ENCODE peak calls at places on chromosomes 4 and X, in ten cellular contexts. W, A, F, X, M, I, N, E, T and Y are unnamed samples. For H3K27me3, the result is how much of the 10 kb centered on the place peaks cover.

GRCh38 chr4:176896211-176896610 is 103.5 kb upstream of the VEGFC start:
- DNase-seq in W (no peak), A (no peak), F (no peak), X (no peak), M (no peak), I (no peak), N (no peak), E (no peak), T (peak), Y (no peak)

GRCh38 chr4:4269856-4270255 is 20.1 kb downstream of the LYAR start:
- DNase-seq in W (no peak), A (no peak), F (no peak), X (no peak), M (no peak), I (peak), N (no peak), E (peak), T (peak), Y (no peak)

GRCh38 chr4:128483041-128483440 is 195.4 kb upstream of the PGRMC2 start:
- DNase-seq in W (no peak), A (peak), F (no peak), X (no peak), M (no peak), I (no peak), N (no peak), E (no peak), T (no peak), Y (no peak)

GRCh38 chrX:28787206-28787605 is 200.0 kb downstream of the IL1RAPL1 start:
- DNase-seq in W (no peak), A (no peak), F (no peak), X (peak), M (no peak), I (no peak), N (no peak), E (no peak), T (peak), Y (peak)

GRCh38 chrX:19382500-19383145 is 38.9 kb downstream of the PDHA1 start:
- DNase-seq in W (peak), A (peak), F (no peak), X (no peak), M (peak), I (peak), N (peak), E (no peak), T (peak), Y (peak)

GRCh38 chr4:76386566-76387305 is 34.2 kb downstream of the CCDC158 start:
- DNase-seq in W (no peak), A (no peak), F (no peak), X (no peak), M (no peak), I (peak), N (no peak), E (no peak), T (no peak), Y (no peak)

GRCh38 chr4:124903995-124904722 is 191.6 kb upstream of the ANKRD50 start:
- DNase-seq in W (peak), A (peak), F (no peak), X (no peak), M (no peak), I (peak), N (peak), E (no peak), T (peak), Y (peak)

GRCh38 chr4:15436515-15436914 is 8.7 kb downstream of the C1QTNF7 start:
- DNase-seq in W (no peak), A (no peak), F (peak), X (peak), M (no peak), I (no peak), N (no peak), E (no peak), T (peak), Y (peak)

GRCh38 chr4:74109116-74109791 is 10.3 kb upstream of the CXCL2 start:
- DNase-seq in W (peak), A (peak), F (no peak), X (peak), M (no peak), I (peak), N (peak), E (peak), T (peak), Y (peak)

GRCh38 chr4:998096-998691 is 5.0 kb upstream of the SLC26A1 start:
- DNase-seq in W (no peak), A (no peak), F (no peak), X (no peak), M (no peak), I (no peak), N (no peak), E (no peak), T (no peak), Y (no peak)

GRCh38 chr4:85527815-85528214 is 52.9 kb downstream of the ARHGAP24 start:
- DNase-seq in W (no peak), A (no peak), F (no peak), X (no peak), M (no peak), I (no peak), N (no peak), E (no peak), T (no peak), Y (no peak)

GRCh38 chrX:120739300-120739699 is 109.4 kb upstream of the C1GALT1C1 start:
- DNase-seq in W (no peak), A (no peak), F (no peak), X (no peak), M (no peak), I (no peak), N (no peak), E (no peak), T (no peak), Y (no peak)

GRCh38 chrX:138691186-138691585 is 20.3 kb downstream of the FGF13 start:
- DNase-seq in W (no peak), A (no peak), F (no peak), X (no peak), M (no peak), I (no peak), N (no peak), E (no peak), T (no peak), Y (no peak)

GRCh38 chr4:88725986-88726385 is 28.4 kb upstream of the NAP1L5 start:
- DNase-seq in W (no peak), A (no peak), F (no peak), X (no peak), M (no peak), I (no peak), N (no peak), E (no peak), T (no peak), Y (peak)

GRCh38 chr4:807792-808191 is 18.1 kb downstream of the CPLX1 start:
- DNase-seq in W (no peak), A (no peak), F (no peak), X (no peak), M (no peak), I (no peak), N (peak), E (no peak), T (no peak), Y (no peak)

DNA sequence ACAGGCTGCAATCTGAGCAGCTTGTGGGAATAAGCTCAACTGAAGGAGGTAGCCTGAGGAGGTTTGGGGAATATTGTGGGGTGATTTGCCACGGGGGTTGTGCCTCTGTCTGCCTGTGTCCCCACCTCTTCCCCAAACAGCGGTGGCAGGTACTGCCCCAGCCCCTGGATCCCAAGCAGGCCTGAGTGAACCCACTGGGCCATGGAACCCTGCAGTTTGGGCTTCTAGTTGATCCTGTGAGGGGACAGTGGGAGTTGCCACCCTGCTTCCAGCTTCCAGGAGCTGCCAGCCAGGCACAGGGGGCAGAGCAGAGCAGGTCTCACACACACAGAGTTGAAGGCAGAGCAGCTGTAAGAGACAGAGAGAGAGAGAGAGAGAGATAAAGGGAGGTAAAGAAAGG is 97.4 kb downstream of the PJA1 start:
- DNase-seq in W (no peak), A (no peak), F (no peak), X (no peak), M (no peak), I (no peak), N (peak), E (peak), T (no peak), Y (no peak)
- H3K27me3 ChIP-seq in W (under half), A (under half), F (under half), X (under half), M (under half), I (under half), N (under half), E (under half), T (under half), Y (under half)

GRCh38 chrX:124342174-124342867 is 4.0 kb upstream of the SH2D1A start:
- DNase-seq in W (no peak), A (no peak), F (no peak), X (no peak), M (no peak), I (no peak), N (no peak), E (no peak), T (no peak), Y (no peak)

GRCh38 chrX:124337916-124338315 is 5.5 kb downstream of the TEX13D start:
- DNase-seq in W (no peak), A (no peak), F (no peak), X (no peak), M (no peak), I (no peak), N (no peak), E (no peak), T (no peak), Y (no peak)

GRCh38 chrX:124335598-124335997 is 3.1 kb downstream of the TEX13D start:
- DNase-seq in W (no peak), A (no peak), F (no peak), X (no peak), M (no peak), I (no peak), N (no peak), E (no peak), T (no peak), Y (no peak)

GRCh38 chrX:124341361-124342132 is 4.8 kb upstream of the SH2D1A start:
- DNase-seq in W (no peak), A (no peak), F (no peak), X (no peak), M (no peak), I (no peak), N (no peak), E (no peak), T (no peak), Y (no peak)

GRCh38 chrX:124338733-124339514 is 6.5 kb downstream of the TEX13D start:
- DNase-seq in W (no peak), A (no peak), F (no peak), X (no peak), M (no peak), I (no peak), N (no peak), E (no peak), T (no peak), Y (no peak)
- H3K27me3 ChIP-seq in W (under half), A (under half), F (under half), X (under half), M (under half), I (under half), N (under half), E (under half), T (under half), Y (under half)

GRCh38 chr4:155657985-155658384 is 8.7 kb upstream of the GUCY1A1 start:
- DNase-seq in W (no peak), A (no peak), F (no peak), X (no peak), M (no peak), I (no peak), N (no peak), E (no peak), T (no peak), Y (no peak)

GRCh38 chr4:155658665-155659064 is 8.0 kb upstream of the GUCY1A1 start:
- DNase-seq in W (no peak), A (no peak), F (no peak), X (no peak), M (no peak), I (no peak), N (no peak), E (no peak), T (no peak), Y (no peak)

GRCh38 chr4:155659168-155659567 is 7.5 kb upstream of the GUCY1A1 start:
- DNase-seq in W (no peak), A (no peak), F (no peak), X (no peak), M (no peak), I (no peak), N (no peak), E (no peak), T (no peak), Y (no peak)

GRCh38 chr4:155657169-155657568 is 9.5 kb upstream of the GUCY1A1 start:
- DNase-seq in W (no peak), A (no peak), F (no peak), X (no peak), M (no peak), I (no peak), N (no peak), E (no peak), T (no peak), Y (no peak)

GRCh38 chr4:155660436-155660835 is 6.2 kb upstream of the GUCY1A1 start:
- DNase-seq in W (no peak), A (no peak), F (no peak), X (no peak), M (no peak), I (no peak), N (no peak), E (no peak), T (no peak), Y (no peak)
- H3K27me3 ChIP-seq in W (under half), A (half or more), F (under half), X (under half), M (under half), I (under half), N (under half), E (under half), T (under half), Y (under half)

DNA sequence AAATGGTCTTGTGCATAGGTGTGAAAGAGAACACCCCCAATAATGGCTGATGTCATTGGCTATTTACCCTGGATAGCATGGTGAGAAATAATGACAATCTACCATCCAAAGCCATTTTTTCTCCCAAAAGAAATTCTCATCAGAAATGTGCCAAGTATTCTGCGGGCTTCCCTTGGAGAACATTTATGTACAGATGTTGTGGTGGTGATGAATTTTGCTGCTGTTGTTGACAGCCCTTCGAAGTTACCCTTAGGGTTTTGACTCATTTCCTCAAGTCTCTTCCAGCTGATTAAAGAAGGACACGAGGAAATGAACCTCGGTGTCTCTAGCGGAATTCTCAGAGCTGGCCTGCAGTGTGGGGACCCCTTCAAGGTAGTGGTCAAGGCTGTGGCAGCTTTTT is 3.4 kb downstream of the KIT start:
- DNase-seq in W (no peak), A (no peak), F (no peak), X (no peak), M (no peak), I (no peak), N (no peak), E (no peak), T (peak), Y (peak)
- H3K27me3 ChIP-seq in W (half or more), A (half or more), F (under half), X (under half), M (under half), I (under half), N (under half), E (half or more), T (half or more), Y (under half)

GRCh38 chr4:8860096-8860891 is 11.3 kb downstream of the HMX1 start:
- DNase-seq in W (no peak), A (peak), F (no peak), X (no peak), M (no peak), I (no peak), N (no peak), E (no peak), T (no peak), Y (no peak)

GRCh38 chr4:8860892-8861575 is 10.6 kb downstream of the HMX1 start:
- DNase-seq in W (no peak), A (peak), F (no peak), X (no peak), M (no peak), I (no peak), N (peak), E (no peak), T (no peak), Y (no peak)

GRCh38 chr4:8858188-8858924 is 13.3 kb downstream of the HMX1 start:
- DNase-seq in W (no peak), A (peak), F (no peak), X (no peak), M (no peak), I (no peak), N (peak), E (no peak), T (no peak), Y (no peak)

GRCh38 chr4:8858925-8859210 is 12.8 kb downstream of the HMX1 start:
- DNase-seq in W (no peak), A (no peak), F (no peak), X (no peak), M (no peak), I (no peak), N (no peak), E (no peak), T (no peak), Y (no peak)

DNA sequence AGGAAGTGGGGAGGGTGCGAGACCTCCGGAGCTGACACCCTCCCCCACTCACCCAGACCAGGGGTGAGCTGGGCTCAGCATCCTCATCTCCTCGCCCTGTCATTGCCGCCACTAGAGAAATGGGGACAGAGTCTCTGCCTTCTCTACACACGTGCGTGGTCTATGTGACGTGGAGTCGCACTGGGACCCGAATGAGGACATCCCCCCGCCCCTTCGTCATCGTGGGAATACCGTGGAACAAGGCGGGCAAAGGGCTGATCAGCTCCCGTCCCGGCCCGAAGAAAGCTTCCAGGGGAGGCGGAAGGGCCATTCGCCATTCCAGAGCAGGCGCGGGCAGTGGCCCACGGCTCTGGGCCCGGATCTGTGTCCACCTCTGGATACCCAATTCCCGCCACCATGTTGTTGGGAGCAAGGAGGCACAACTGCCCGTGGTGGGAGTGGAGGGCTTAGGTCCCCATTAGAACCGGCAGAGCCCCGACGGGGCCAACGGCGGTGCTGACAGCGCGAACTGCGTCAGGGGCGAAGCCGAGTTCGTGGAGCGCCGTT is 12.0 kb downstream of the HMX1 start:
- DNase-seq in W (no peak), A (peak), F (no peak), X (no peak), M (no peak), I (no peak), N (peak), E (no peak), T (no peak), Y (no peak)
- H3K27me3 ChIP-seq in W (half or more), A (half or more), F (under half), X (half or more), M (half or more), I (half or more), N (half or more), E (half or more), T (half or more), Y (under half)

GRCh38 chrX:155679715-155680114 is 67.0 kb upstream of the TMLHE start:
- DNase-seq in W (no peak), A (no peak), F (no peak), X (no peak), M (no peak), I (no peak), N (no peak), E (no peak), T (no peak), Y (no peak)

DNA sequence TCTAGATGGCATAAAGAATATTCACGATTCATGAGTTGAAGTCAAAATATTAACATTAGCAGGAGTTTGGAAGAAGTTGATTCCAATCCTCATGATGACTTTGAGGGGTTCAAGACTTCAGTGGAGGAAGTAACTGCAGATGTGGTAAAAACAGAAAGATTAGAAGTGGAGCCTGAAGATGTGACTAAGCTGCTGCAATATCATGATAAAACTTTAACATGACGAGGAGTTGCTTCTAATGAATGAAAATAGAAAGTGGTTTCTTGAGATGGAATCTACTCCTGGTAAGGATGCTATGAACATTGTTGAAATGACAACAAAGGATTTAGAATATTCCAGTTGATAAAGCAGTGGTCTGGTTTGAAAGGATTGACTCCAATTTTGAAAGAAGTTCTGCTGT is 70.1 kb upstream of the TMLHE start:
- DNase-seq in W (no peak), A (no peak), F (no peak), X (no peak), M (no peak), I (no peak), N (no peak), E (no peak), T (no peak), Y (no peak)
- H3K27me3 ChIP-seq in W (under half), A (under half), F (under half), X (under half), M (under half), I (under half), N (under half), E (under half), T (under half), Y (under half)